ENCODE peak calls at places on chromosomes 1 and 21, in four cellular contexts. H is fibroblast of mammary gland, G is upper lobe of right lung, Z is AG09309. M is an unnamed sample.

GRCh38 chr1:42490237-42490636 is 27.2 kb downstream of the CCDC30 start:
- DNase-seq in G (no peak), H (no peak), Z (no peak), M (no peak)

GRCh38 chr1:23444104-23444533 is 19.6 kb upstream of the TCEA3 start:
- DNase-seq in G (peak), Z (peak), H (peak), M (peak)

GRCh38 chr1:193677874-193678273 is 491.5 kb upstream of the B3GALT2 start:
- DNase-seq in H (no peak), Z (no peak), G (no peak), M (no peak)

GRCh38 chr1:3616861-3617260 is 5.6 kb upstream of the MEGF6 start:
- DNase-seq in Z (no peak), H (no peak), G (no peak), M (no peak)

GRCh38 chr1:225430301-225430700 is 2.5 kb upstream of the LBR start:
- DNase-seq in H (no peak), Z (no peak), G (no peak), M (no peak)

GRCh38 chr1:23254584-23254983 is 37.3 kb upstream of the HTR1D start:
- DNase-seq in Z (no peak), H (no peak), G (no peak), M (no peak)

GRCh38 chr21:35400233-35400939 is 351.3 kb upstream of the RUNX1 start:
- DNase-seq in G (no peak), H (peak), Z (no peak), M (peak)

GRCh38 chr1:10735603-10736305 is 60.7 kb downstream of the CASZ1 start:
- DNase-seq in Z (no peak), H (no peak), G (no peak), M (no peak)

GRCh38 chr1:247456024-247456423 is 1.9 kb downstream of the OR2B11 start:
- DNase-seq in H (no peak), Z (no peak), G (no peak), M (no peak)

GRCh38 chr1:208476825-208477170 is 232.6 kb upstream of the PLXNA2 start:
- DNase-seq in G (no peak), H (no peak), Z (no peak), M (no peak)

GRCh38 chr1:151134991-151135390 is 11.4 kb downstream of the SEMA6C start:
- DNase-seq in H (no peak), G (no peak), Z (no peak), M (no peak)

GRCh38 chr1:151134396-151134795 is 12.0 kb downstream of the SEMA6C start:
- DNase-seq in G (no peak), Z (no peak), H (peak), M (no peak)

GRCh38 chr1:151137789-151138188 is 8.6 kb downstream of the SEMA6C start:
- DNase-seq in H (no peak), G (no peak), Z (no peak), M (no peak)

GRCh38 chr1:151133339-151133761 is 13.1 kb downstream of the SEMA6C start:
- DNase-seq in G (no peak), H (peak), Z (no peak), M (no peak)

DNA sequence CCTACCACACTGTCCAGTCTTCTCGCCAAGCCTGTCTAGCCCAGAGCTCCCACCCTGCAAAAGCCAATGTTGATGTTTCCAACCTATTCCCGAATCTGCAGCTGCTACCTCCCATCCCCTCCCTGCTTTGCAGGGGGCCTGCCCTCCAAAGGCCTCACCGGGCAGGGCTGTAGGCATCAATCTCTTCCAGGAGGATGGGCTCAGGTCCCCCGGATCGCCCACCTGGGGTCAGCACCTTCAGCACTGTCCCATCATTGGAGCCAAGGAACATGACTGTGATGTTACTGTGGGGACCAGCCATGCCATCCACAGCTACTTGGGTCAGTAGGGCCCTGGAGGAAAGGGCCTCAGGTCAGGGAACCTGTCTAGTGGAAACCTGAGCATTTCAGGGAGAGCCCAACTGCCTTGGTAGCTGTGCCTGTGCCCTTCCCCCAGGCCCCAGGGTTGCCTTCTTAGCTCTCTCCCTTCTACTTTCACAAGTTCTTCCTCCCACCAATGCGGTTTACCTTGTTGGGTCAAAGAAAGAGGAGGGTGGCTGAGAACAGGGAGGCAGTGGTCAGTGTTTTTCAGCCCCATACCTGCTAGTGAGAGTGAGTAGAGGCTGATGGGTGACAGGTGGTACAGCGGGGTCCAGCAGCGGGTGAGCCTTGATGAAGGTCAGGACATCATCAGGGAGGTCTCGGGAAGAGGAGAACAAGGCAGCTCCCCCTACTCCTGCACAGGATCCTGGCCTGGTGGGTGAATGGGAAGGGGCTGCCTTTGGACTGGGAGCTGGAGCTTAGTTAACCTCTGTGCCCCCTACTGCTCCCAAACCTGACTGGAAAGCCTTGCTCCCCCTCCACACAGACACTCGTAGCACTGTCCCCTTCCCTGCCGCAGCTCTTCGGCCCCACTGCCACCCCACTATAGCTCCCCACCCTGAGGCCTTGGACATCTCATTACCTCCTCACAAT is 10.7 kb downstream of the SEMA6C start:
- DNase-seq in H (no peak), G (no peak), Z (no peak), M (no peak)
- TF ChIP-seq CTCF in H (no peak), G (no peak), Z (no peak), M (no peak)

GRCh38 chr1:27961646-27962221 is 2.0 kb downstream of the XKR8 start:
- DNase-seq in Z (no peak), G (no peak), H (peak), M (peak)
- H3K4me3 ChIP-seq in Z (no peak), G (no peak), H (no peak), M (no peak)

GRCh38 chr1:1948783-1949182 is 29.7 kb upstream of the TMEM52 start:
- DNase-seq in H (no peak), Z (no peak), G (no peak), M (no peak)
- TF ChIP-seq CTCF in H (no peak), Z (no peak), G (no peak), M (no peak)

GRCh38 chr1:157784801-157785200 is 7.9 kb upstream of the FCRL2 start:
- DNase-seq in Z (no peak), G (no peak), H (no peak), M (no peak)

GRCh38 chr1:157785241-157785640 is 8.3 kb upstream of the FCRL2 start:
- DNase-seq in Z (no peak), G (no peak), H (no peak), M (no peak)

GRCh38 chr1:157776971-157777386 is at the start of gene FCRL2:
- DNase-seq in Z (no peak), H (no peak), G (no peak), M (no peak)

GRCh38 chr1:157782946-157783345 is 6.0 kb upstream of the FCRL2 start:
- DNase-seq in H (no peak), Z (no peak), G (no peak), M (no peak)

GRCh38 chr1:157781048-157781447 is 4.1 kb upstream of the FCRL2 start:
- DNase-seq in G (no peak), Z (no peak), H (no peak), M (no peak)
- H3K4me3 ChIP-seq in G (no peak), Z (no peak), H (no peak), M (no peak)

GRCh38 chr1:154856544-154856943 is 13.5 kb downstream of the KCNN3 start:
- DNase-seq in Z (no peak), H (no peak), G (no peak), M (no peak)

GRCh38 chr1:154857022-154857421 is 13.1 kb downstream of the KCNN3 start:
- DNase-seq in Z (no peak), G (no peak), H (no peak), M (no peak)

GRCh38 chr1:154855186-154855585 is 14.9 kb downstream of the KCNN3 start:
- DNase-seq in G (no peak), H (no peak), Z (no peak), M (no peak)

GRCh38 chr1:154857441-154858215 is 12.5 kb downstream of the KCNN3 start:
- DNase-seq in Z (no peak), G (no peak), H (no peak), M (no peak)

GRCh38 chr1:154856049-154856448 is 14.0 kb downstream of the KCNN3 start:
- DNase-seq in Z (no peak), H (no peak), G (no peak), M (peak)
- TF ChIP-seq CTCF in Z (no peak), H (no peak), G (no peak), M (no peak)

DNA sequence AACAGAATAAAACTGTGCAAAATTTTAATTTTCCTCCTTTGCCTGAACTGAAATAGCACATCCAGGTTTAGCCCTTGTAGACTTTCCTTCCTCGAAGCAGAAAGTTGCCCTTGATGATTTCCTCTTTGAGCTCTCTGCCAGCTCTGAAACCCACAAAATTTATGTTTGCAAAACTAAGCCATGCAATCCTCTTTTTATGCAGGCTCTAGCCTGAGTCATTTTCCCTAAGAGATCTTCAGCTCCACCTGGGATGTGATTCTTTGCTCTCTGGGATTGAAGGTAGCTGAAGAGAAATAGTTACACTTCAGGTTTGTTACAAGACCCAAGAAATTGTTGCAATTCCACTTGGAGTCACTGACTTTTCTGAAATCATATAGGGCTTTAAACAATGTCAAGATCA is 1.4 kb upstream of the F3 start:
- DNase-seq in G (no peak), Z (no peak), H (peak), M (no peak)
- H3K4me3 ChIP-seq in G (peak), Z (no peak), H (peak), M (peak)